ENCODE peak calls at places on chromosomes 3 and 15, in eight cellular contexts. K is NCI-H774; V is bronchial epithelial cell; E is head of caudate nucleus; D is uterus; Y is AG04450; A is CD8-positive, alpha-beta memory T cell; Z is HuH-7. F is an unnamed sample.

GRCh38 chr3:151787626-151788025 is 26.3 kb upstream of the AADAC start:
- DNase-seq in K (no peak), V (peak; percentile 55), E (no peak), D (no peak), Y (no peak), A (no peak), Z (no peak), F (no peak)

GRCh38 chr3:175807175-175807574 is 948.0 kb downstream of the NAALADL2 start:
- DNase-seq in K (no peak), V (no peak), E (no peak), D (no peak), Y (no peak), A (no peak), Z (no peak), F (no peak)

GRCh38 chr3:65539620-65540019 is 499.1 kb downstream of the MAGI1 start:
- DNase-seq in K (no peak), V (no peak), E (no peak), D (no peak), Y (no peak), A (no peak), Z (no peak), F (no peak)

GRCh38 chr3:184716652-184717607 is 5.1 kb upstream of the MAGEF1 start:
- DNase-seq in K (no peak), V (peak; percentile 73), E (peak; percentile 36), D (peak; percentile 73), Y (no peak), A (no peak), Z (no peak), F (peak; percentile 54)

GRCh38 chr3:182393151-182393550 is 400.2 kb upstream of the ATP11B start:
- DNase-seq in K (no peak), V (no peak), E (no peak), D (no peak), Y (no peak), A (no peak), Z (no peak), F (no peak)

GRCh38 chr3:6779140-6779539 is 81.8 kb upstream of the GRM7 start:
- DNase-seq in K (no peak), V (no peak), E (no peak), D (no peak), Y (no peak), A (no peak), Z (peak; percentile 11), F (no peak)

GRCh38 chr3:64463981-64464380 is 223.8 kb downstream of the ADAMTS9 start:
- DNase-seq in K (no peak), V (no peak), E (peak; percentile 53), D (no peak), Y (no peak), A (no peak), Z (no peak), F (no peak)

GRCh38 chr3:64988188-64988587 is 300.4 kb upstream of the ADAMTS9 start:
- DNase-seq in K (no peak), V (peak; percentile 38), E (no peak), D (no peak), Y (no peak), A (no peak), Z (no peak), F (no peak)

GRCh38 chr3:169615833-169616232 is 47.7 kb downstream of the MECOM start:
- DNase-seq in K (no peak), V (no peak), E (no peak), D (no peak), Y (no peak), A (no peak), Z (no peak), F (no peak)

GRCh38 chr3:38548154-38548931 is 52.2 kb downstream of the EXOG start:
- DNase-seq in K (no peak), V (no peak), E (no peak), D (no peak), Y (no peak), A (no peak), Z (no peak), F (peak; percentile 35)

GRCh38 chr3:184805351-184806038 is 6.5 kb upstream of the VPS8 start:
- DNase-seq in K (peak; percentile 80), V (no peak), E (no peak), D (no peak), Y (no peak), A (no peak), Z (peak; percentile 45), F (no peak)

GRCh38 chr15:82086243-82086995 is 40.6 kb upstream of the MEX3B start:
- DNase-seq in K (no peak), V (no peak), E (no peak), D (no peak), Y (no peak), A (no peak), Z (no peak), F (no peak)

GRCh38 chr3:37254316-37254715 is 79.9 kb upstream of the LRRFIP2 start:
- DNase-seq in K (no peak), V (no peak), E (no peak), D (no peak), Y (no peak), A (no peak), Z (no peak), F (no peak)

GRCh38 chr15:44099671-44100070 is 95.4 kb downstream of the FRMD5 start:
- DNase-seq in K (no peak), V (no peak), E (no peak), D (no peak), Y (no peak), A (no peak), Z (no peak), F (no peak)

GRCh38 chr15:39874890-39875549 is 45.0 kb downstream of the GPR176 start:
- DNase-seq in K (peak; percentile 46), V (peak; percentile 49), E (no peak), D (no peak), Y (no peak), A (no peak), Z (peak; percentile 17), F (peak; percentile 13)